ENCODE peak calls at places on chromosomes 6 and 20, in four cellular contexts. N, M, T and E are unnamed samples.

GRCh38 chr20:52578559-52578958 is 387.0 kb upstream of the ZFP64 start:
- DNase-seq in N (no peak), T (no peak), M (no peak), E (no peak)

GRCh38 chr6:127515794-127516675 is 3.1 kb downstream of the MTCL3 start:
- DNase-seq in M (peak), T (peak), N (peak), E (peak)

GRCh38 chr6:87722831-87723726 is 21.0 kb upstream of the AKIRIN2 start:
- DNase-seq in N (peak), T (peak), M (peak), E (no peak)

GRCh38 chr6:16519265-16520242 is 241.7 kb downstream of the ATXN1 start:
- DNase-seq in M (no peak), T (no peak), N (no peak), E (no peak)

GRCh38 chr6:75479712-75480111 is 13.9 kb downstream of the FILIP1 start:
- DNase-seq in M (no peak), T (no peak), N (no peak), E (no peak)

GRCh38 chr20:59598625-59599310 is 5.6 kb upstream of the PHACTR3 start:
- DNase-seq in T (peak), N (peak), M (no peak), E (no peak)

GRCh38 chr6:157604816-157605215 is 218.2 kb upstream of the SNX9 start:
- DNase-seq in M (no peak), N (no peak), T (no peak), E (no peak)

GRCh38 chr6:26592649-26593048 is 4.1 kb upstream of the ABT1 start:
- DNase-seq in N (no peak), M (no peak), T (no peak), E (no peak)

GRCh38 chr6:109383438-109383940 is 1.2 kb upstream of the CD164 start:
- DNase-seq in M (no peak), T (no peak), N (no peak), E (no peak)

GRCh38 chr6:141467881-141468280 is 664.8 kb upstream of the GJE1 start:
- DNase-seq in T (no peak), M (no peak), N (no peak), E (no peak)

GRCh38 chr6:25882066-25882496 is 8.0 kb upstream of the SLC17A3 start:
- DNase-seq in T (peak), M (no peak), N (peak), E (peak)

GRCh38 chr6:110476046-110476849 is at the start of gene SLC22A16:
- DNase-seq in M (no peak), T (peak), N (no peak), E (no peak)

GRCh38 chr6:4355241-4355640 is 219.9 kb upstream of the ECI2 start:
- DNase-seq in M (peak), T (no peak), N (peak), E (no peak)

GRCh38 chr20:4787069-4787468 is 65.4 kb downstream of the PRND start:
- DNase-seq in N (no peak), T (no peak), M (peak), E (no peak)

GRCh38 chr6:82396964-82397761 is 33.5 kb downstream of the TPBG start:
- DNase-seq in T (no peak), M (peak), N (no peak), E (no peak)

GRCh38 chr6:46655803-46656202 is 3.0 kb downstream of the SLC25A27 start:
- DNase-seq in M (no peak), T (no peak), N (no peak), E (no peak)

GRCh38 chr6:111985202-111985731 is 68.6 kb upstream of the CCN6 start:
- DNase-seq in N (no peak), T (peak), M (peak), E (no peak)

GRCh38 chr6:146546440-146546839 is 2.8 kb downstream of the RAB32 start:
- DNase-seq in N (no peak), T (no peak), M (peak), E (no peak)

GRCh38 chr20:34475979-34476736 is 40.1 kb upstream of the DYNLRB1 start:
- DNase-seq in M (peak), N (peak), T (peak), E (peak)

GRCh38 chr6:114354482-114354881 is 11.7 kb upstream of the HS3ST5 start:
- DNase-seq in M (no peak), T (no peak), N (no peak), E (no peak)

GRCh38 chr6:132910759-132911158 is 96.4 kb downstream of the RPS12 start:
- DNase-seq in N (no peak), M (peak), T (no peak), E (no peak)

GRCh38 chr20:57429579-57430202 is 38.5 kb downstream of the RBM38 start:
- DNase-seq in M (peak), N (no peak), T (peak), E (no peak)

GRCh38 chr6:161228911-161229591 is 44.8 kb downstream of the AGPAT4 start:
- DNase-seq in M (peak), T (no peak), N (no peak), E (no peak)

GRCh38 chr6:30206152-30206551 is 7.1 kb downstream of the TRIM26 start:
- DNase-seq in M (peak), N (no peak), T (no peak), E (no peak)

GRCh38 chr6:97870273-97870672 is 587.3 kb upstream of the MMS22L start:
- DNase-seq in T (no peak), N (no peak), M (no peak), E (no peak)

GRCh38 chr6:146289816-146290588 is 253.6 kb upstream of the RAB32 start:
- DNase-seq in M (peak), N (no peak), T (peak), E (no peak)

GRCh38 chr6:87196275-87196842 is 41.0 kb downstream of the ZNF292 start:
- DNase-seq in M (no peak), N (no peak), T (no peak), E (no peak)

GRCh38 chr6:25202505-25202904 is 76.7 kb upstream of the CARMIL1 start:
- DNase-seq in T (no peak), N (no peak), M (peak), E (no peak)

GRCh38 chr20:62326959-62327725 is 24.3 kb downstream of the ADRM1 start:
- DNase-seq in M (no peak), T (no peak), N (no peak), E (no peak)

GRCh38 chr6:87222676-87223075 is 67.3 kb downstream of the ZNF292 start:
- DNase-seq in N (no peak), T (no peak), M (no peak), E (no peak)

GRCh38 chr6:112321882-112322508 is 25.1 kb upstream of the RFPL4B start:
- DNase-seq in T (no peak), N (no peak), M (no peak), E (no peak)

GRCh38 chr6:53795702-53796450 is 1.1 kb downstream of the LRRC1 start:
- DNase-seq in M (peak), N (peak), T (peak), E (peak)

GRCh38 chr6:154138806-154139205 is 99.8 kb downstream of the OPRM1 start:
- DNase-seq in T (peak), N (no peak), M (no peak), E (no peak)

GRCh38 chr20:47747663-47748031 is 37.6 kb downstream of the SULF2 start:
- DNase-seq in N (no peak), M (no peak), T (no peak), E (no peak)

GRCh38 chr6:149013932-149014331 is 267.1 kb downstream of the UST start:
- DNase-seq in M (no peak), N (no peak), T (no peak), E (no peak)

GRCh38 chr6:70312165-70312564 is 9.3 kb upstream of the COL9A1 start:
- DNase-seq in T (no peak), N (no peak), M (peak), E (no peak)

GRCh38 chr6:113856011-113856551 is 1.1 kb upstream of the MARCKS start:
- DNase-seq in N (peak), M (peak), T (no peak), E (no peak)

GRCh38 chr20:63958964-63959698 is 2.9 kb upstream of the UCKL1 start:
- DNase-seq in N (no peak), T (no peak), M (no peak), E (no peak)
- TF ChIP-seq CTCF in N (no peak), T (no peak), M (no peak), E (no peak)

GRCh38 chr6:95648636-95649035 is 71.3 kb downstream of the MANEA start:
- DNase-seq in T (no peak), N (no peak), M (no peak), E (no peak)
- TF ChIP-seq CTCF in T (no peak), N (no peak), M (no peak), E (no peak)

DNA sequence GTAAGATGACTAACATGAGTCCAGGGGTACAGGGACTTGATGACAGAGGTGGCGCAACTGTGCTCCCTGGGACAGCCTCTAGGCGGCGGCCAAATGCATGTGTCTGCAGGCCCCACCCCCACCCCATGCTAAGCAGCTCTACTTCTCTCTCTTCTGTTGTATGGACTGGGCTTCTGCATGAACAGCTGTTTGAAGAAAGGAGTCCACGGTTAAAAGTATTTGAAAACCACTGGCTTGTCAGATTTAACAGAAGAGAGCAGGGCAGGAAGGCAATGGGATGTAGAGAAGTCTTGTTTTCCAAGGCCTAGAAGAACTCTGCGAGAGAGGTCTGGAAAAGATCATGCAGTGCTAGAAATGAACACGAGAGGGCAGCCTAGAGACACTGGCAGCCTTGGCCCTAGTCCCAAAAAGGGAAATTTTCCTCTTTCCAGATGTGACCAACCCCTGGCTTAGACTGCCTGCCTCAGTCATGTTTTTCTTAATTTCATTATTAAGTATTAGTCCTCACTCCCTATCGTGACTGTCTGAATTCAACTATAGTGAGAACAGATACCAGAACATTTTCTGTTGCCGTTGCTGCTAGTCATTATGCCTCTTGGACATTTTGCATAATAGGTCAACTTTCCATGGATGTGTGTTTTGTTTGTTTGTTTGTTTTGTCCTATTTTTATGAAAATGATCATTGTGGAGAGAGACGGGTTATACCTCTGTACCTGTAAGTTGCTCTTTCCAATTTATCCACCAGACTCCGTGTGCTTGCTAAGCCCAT is 265.0 kb downstream of the ADGRG6 start:
- DNase-seq in N (peak), M (peak), T (peak), E (no peak)
- TF ChIP-seq CTCF in N (peak), M (peak), T (peak), E (peak)

GRCh38 chr20:21127201-21127981 is 1.5 kb downstream of the KIZ start:
- DNase-seq in N (no peak), M (no peak), T (no peak), E (no peak)

GRCh38 chr20:21129861-21130260 is 4.0 kb downstream of the KIZ start:
- DNase-seq in M (no peak), N (no peak), T (no peak), E (no peak)

GRCh38 chr20:21125849-21126840 is at the start of gene KIZ:
- DNase-seq in N (peak), M (peak), T (peak), E (peak)

GRCh38 chr20:21124190-21124589 is 1.7 kb upstream of the KIZ start:
- DNase-seq in T (no peak), N (no peak), M (no peak), E (no peak)

GRCh38 chr20:21125072-21125848 is 622 bp upstream of the KIZ start:
- DNase-seq in N (peak), T (peak), M (peak), E (no peak)
- TF ChIP-seq CTCF in N (no peak), T (no peak), M (no peak), E (no peak)

GRCh38 chr6:79946242-79946641 is 1.1 kb downstream of the ELOVL4 start:
- DNase-seq in N (no peak), T (no peak), M (peak), E (no peak)
- TF ChIP-seq CTCF in N (no peak), T (no peak), M (peak), E (no peak)